ENCODE peak calls at places on chromosomes 5 and 9, in seven cellular contexts. Q is AG09319; J is KBM-7; H is WTC11; G is activated CD4-positive, alpha-beta T cell treated with anti-CD3 and anti-CD28 coated beads for 24 hours; K is sciatic nerve; W is cardiac muscle cell. Z is an unnamed sample.

GRCh38 chr9:88462191-88462590 is 72.8 kb upstream of the NXNL2 start:
- DNase-seq in W (no peak), G (no peak), J (no peak), K (no peak), Q (no peak), H (no peak), Z (no peak)

GRCh38 chr5:102241809-102242421 is 54.2 kb downstream of the SLCO4C1 start:
- DNase-seq in W (no peak), K (no peak), G (no peak), H (no peak), Q (no peak), J (no peak), Z (no peak)

GRCh38 chr5:178790371-178790770 is 59.9 kb upstream of the ZNF354A start:
- DNase-seq in Q (no peak), H (no peak), K (no peak), W (no peak), G (no peak), J (no peak), Z (peak; percentile 67)

GRCh38 chr9:127858041-127858512 is 3.6 kb upstream of the ENG start:
- DNase-seq in K (peak; percentile 69), W (no peak), H (no peak), G (no peak), J (peak; percentile 78), Q (no peak), Z (no peak)

GRCh38 chr9:98087420-98088354 is 31.2 kb downstream of the NANS start:
- DNase-seq in K (peak; percentile 76), Q (no peak), H (peak; percentile 72), G (no peak), W (peak; percentile 55), J (no peak), Z (no peak)

GRCh38 chr5:180803181-180804128 is 849 bp upstream of the MGAT1 start:
- DNase-seq in H (peak; percentile 61), W (peak; percentile 42), K (peak; percentile 87), Q (no peak), G (peak; percentile 78), J (peak; percentile 97), Z (peak; percentile 96)

GRCh38 chr5:78792342-78793055 is 143.9 kb upstream of the LHFPL2 start:
- DNase-seq in Q (no peak), G (no peak), H (no peak), J (peak; percentile 20), K (no peak), W (no peak), Z (peak; percentile 28)

GRCh38 chr5:112125910-112126309 is 293.2 kb downstream of the EPB41L4A start:
- DNase-seq in J (no peak), H (no peak), W (no peak), Q (peak; percentile 50), G (no peak), K (no peak), Z (no peak)

GRCh38 chr5:27034531-27034930 is 3.9 kb downstream of the CDH9 start:
- DNase-seq in Q (no peak), G (no peak), H (no peak), W (no peak), J (no peak), K (no peak), Z (no peak)

GRCh38 chr5:126811515-126812198 is 34.7 kb downstream of the LMNB1 start:
- DNase-seq in K (no peak), H (no peak), G (no peak), J (peak; percentile 18), Q (no peak), W (no peak), Z (peak; percentile 79)

GRCh38 chr9:113705306-113705937 is 170.7 kb upstream of the ZNF618 start:
- DNase-seq in Q (no peak), W (no peak), K (no peak), G (no peak), J (no peak), H (no peak), Z (no peak)

GRCh38 chr5:123116063-123116462 is 27.0 kb downstream of the PRDM6 start:
- DNase-seq in W (no peak), G (no peak), H (no peak), J (peak; percentile 9), Q (peak; percentile 75), K (no peak), Z (no peak)

GRCh38 chr9:37800631-37801286 is at the start of gene DCAF10:
- DNase-seq in J (peak; percentile 92), H (peak; percentile 93), Q (peak; percentile 63), W (peak; percentile 90), G (peak; percentile 88), K (peak; percentile 91), Z (peak; percentile 59)

GRCh38 chr9:134230942-134231325 is 66.6 kb upstream of the RNU6ATAC start:
- DNase-seq in Q (no peak), J (no peak), W (no peak), H (no peak), K (no peak), G (no peak), Z (no peak)

GRCh38 chr9:20848490-20848889 is 164.4 kb downstream of the FOCAD start:
- DNase-seq in K (no peak), W (no peak), Q (no peak), G (no peak), J (no peak), H (no peak), Z (no peak)

GRCh38 chr9:32698706-32699277 is 63.3 kb upstream of the TAF1L start:
- DNase-seq in H (no peak), K (no peak), G (no peak), J (no peak), Q (no peak), W (no peak), Z (no peak)

GRCh38 chr5:112878760-112879159 is 17.7 kb downstream of the SRP19 start:
- DNase-seq in G (peak; percentile 12), K (no peak), H (no peak), W (no peak), J (no peak), Q (no peak), Z (no peak)

GRCh38 chr5:110414360-110414759 is 312.1 kb downstream of the TMEM232 start:
- DNase-seq in G (no peak), Q (no peak), J (no peak), H (no peak), K (no peak), W (no peak), Z (peak; percentile 26)

GRCh38 chr5:105392122-105392709 is 1829.6 kb upstream of the NUDT12 start:
- DNase-seq in W (no peak), G (no peak), K (no peak), J (no peak), H (peak; percentile 8), Q (no peak), Z (no peak)

GRCh38 chr9:136590788-136591187 is 44.9 kb upstream of the NOTCH1 start:
- DNase-seq in Q (no peak), G (no peak), H (no peak), K (no peak), J (no peak), W (no peak), Z (peak; percentile 71)

GRCh38 chr9:131111186-131111853 is 14.1 kb upstream of the NUP214 start:
- DNase-seq in Q (no peak), J (no peak), K (no peak), G (no peak), H (no peak), W (no peak), Z (no peak)

GRCh38 chr9:84597131-84597530 is 72.4 kb upstream of the NTRK2 start:
- DNase-seq in K (no peak), H (no peak), J (peak; percentile 9), Q (no peak), G (no peak), W (no peak), Z (peak; percentile 98)

GRCh38 chr5:89583534-89583933 is 700.5 kb upstream of the MEF2C start:
- DNase-seq in G (no peak), K (no peak), W (no peak), H (no peak), Q (no peak), J (no peak), Z (no peak)

GRCh38 chr5:161645264-161645663 is 40.3 kb upstream of the GABRA6 start:
- DNase-seq in J (no peak), W (no peak), K (no peak), Q (no peak), G (no peak), H (no peak), Z (no peak)

GRCh38 chr5:111752426-111752965 is 4.5 kb downstream of the NREP start:
- DNase-seq in W (no peak), G (no peak), H (no peak), Q (no peak), J (no peak), K (no peak), Z (no peak)

GRCh38 chr5:116671211-116671736 is 96.7 kb upstream of the SEMA6A start:
- DNase-seq in G (no peak), J (no peak), W (no peak), K (no peak), Q (no peak), H (no peak), Z (peak; percentile 63)

GRCh38 chr5:56585466-56585865 is 229.9 kb upstream of the MAP3K1 start:
- DNase-seq in J (no peak), G (no peak), H (no peak), K (no peak), Q (no peak), W (no peak), Z (peak; percentile 51)

GRCh38 chr5:121981254-121981653 is 19.5 kb downstream of the SRFBP1 start:
- DNase-seq in J (no peak), Q (no peak), W (no peak), K (no peak), H (no peak), G (no peak), Z (no peak)

GRCh38 chr5:73114029-73114688 is 6.2 kb upstream of the TMEM171 start:
- DNase-seq in K (no peak), G (no peak), W (no peak), H (no peak), Q (no peak), J (no peak), Z (no peak)

GRCh38 chr9:89854715-89855475 is 250.1 kb downstream of the GADD45G start:
- DNase-seq in J (no peak), K (peak; percentile 34), G (no peak), W (no peak), H (peak; percentile 2), Q (no peak), Z (no peak)

GRCh38 chr5:26847041-26847736 is 191.2 kb downstream of the CDH9 start:
- DNase-seq in W (no peak), Q (no peak), K (no peak), G (no peak), J (no peak), H (peak; percentile 17), Z (no peak)

GRCh38 chr5:112757468-112758208 is 20.0 kb downstream of the APC start:
- DNase-seq in J (peak; percentile 75), G (no peak), H (no peak), Q (peak; percentile 32), W (peak; percentile 56), K (no peak), Z (peak; percentile 56)

Z was measured in MV-4-11.